ENCODE peak calls at places on chromosomes 1 and 21, in eight cellular contexts. U is LHCN-M2, O is left colon, M is AG20443, T is NCI-H2171, S is HCEC 1CT, K is iPS DF 6.9, B is IMR-90. H is an unnamed sample.
A peak's percentile ranks its signal among the peaks of the same experiment; 100 is the strongest.

GRCh38 chr1:76250317-76250716 is 175.8 kb downstream of the ST6GALNAC3 start:
- DNase-seq in U (no peak), O (no peak), M (no peak), T (no peak), S (no peak), K (no peak), B (no peak), H (no peak)

GRCh38 chr1:15283500-15283899 is 36.5 kb downstream of the FHAD1 start:
- DNase-seq in U (peak; percentile 26), O (no peak), M (peak; percentile 36), T (no peak), S (peak; percentile 32), K (no peak), B (peak; percentile 59), H (no peak)

GRCh38 chr1:206634365-206635079 is 814 bp upstream of the DYRK3 start:
- DNase-seq in U (peak; percentile 93), O (peak; percentile 97), M (peak; percentile 76), T (peak; percentile 69), S (peak; percentile 86), K (peak; percentile 70), B (peak; percentile 88), H (peak; percentile 91)

GRCh38 chr1:15836772-15837669 is 10.5 kb upstream of the SPEN start:
- DNase-seq in U (no peak), O (peak; percentile 71), M (no peak), T (no peak), S (no peak), K (no peak), B (no peak), H (no peak)

GRCh38 chr1:222736470-222736869 is 532 bp upstream of the FAM177B start:
- DNase-seq in U (no peak), O (no peak), M (no peak), T (no peak), S (no peak), K (peak; percentile 54), B (no peak), H (no peak)

GRCh38 chr21:45386728-45387371 is 18.1 kb upstream of the COL18A1 start:
- DNase-seq in U (peak; percentile 94), O (no peak), M (peak; percentile 85), T (no peak), S (peak; percentile 93), K (no peak), B (peak; percentile 97), H (no peak)

GRCh38 chr1:153174624-153175023 is 23.9 kb upstream of the SPRR2G start:
- DNase-seq in U (no peak), O (no peak), M (no peak), T (no peak), S (no peak), K (no peak), B (no peak), H (no peak)

GRCh38 chr1:169495050-169495740 is 9.5 kb upstream of the SLC19A2 start:
- DNase-seq in U (no peak), O (no peak), M (no peak), T (no peak), S (peak; percentile 46), K (no peak), B (no peak), H (no peak)

GRCh38 chr1:220012259-220012658 is 34.0 kb downstream of the EPRS1 start:
- DNase-seq in U (peak; percentile 66), O (no peak), M (peak; percentile 22), T (no peak), S (peak; percentile 36), K (no peak), B (peak; percentile 10), H (no peak)

GRCh38 chr1:156690673-156691032 is 13.4 kb upstream of the NES start:
- DNase-seq in U (no peak), O (no peak), M (no peak), T (no peak), S (no peak), K (no peak), B (no peak), H (no peak)

GRCh38 chr21:38948981-38949380 is 143.3 kb downstream of the ETS2 start:
- DNase-seq in U (no peak), O (no peak), M (no peak), T (no peak), S (no peak), K (no peak), B (peak; percentile 27), H (no peak)